ENCODE peak calls at places on chromosomes 4 and X, in eight cellular contexts. One of them, this sample, is unnamed.

GRCh38 chrX:110755061-110755460 is 40.6 kb downstream of the CHRDL1 start:
- DNase-seq in germinal center: no peak
- DNase-seq in GM18507: no peak
- DNase-seq in ovary: no peak
- DNase-seq in psoas muscle: no peak
- DNase-seq in midbrain: no peak
- DNase-seq in CD4-positive, CD25-positive, alpha-beta regulatory T cell: no peak
- DNase-seq in lower lobe of right lung: no peak
- DNase-seq in this sample: no peak

GRCh38 chr4:38385286-38386010 is 278.6 kb upstream of the KLF3 start:
- DNase-seq in psoas muscle: peak; percentile 47
- DNase-seq in lower lobe of right lung: no peak
- DNase-seq in germinal center: no peak
- DNase-seq in ovary: no peak
- DNase-seq in GM18507: no peak
- DNase-seq in midbrain: no peak
- DNase-seq in CD4-positive, CD25-positive, alpha-beta regulatory T cell: no peak
- DNase-seq in this sample: no peak

GRCh38 chr4:151031831-151032605 is 16.9 kb upstream of the LRBA start:
- DNase-seq in midbrain: no peak
- DNase-seq in lower lobe of right lung: no peak
- DNase-seq in GM18507: no peak
- DNase-seq in ovary: no peak
- DNase-seq in germinal center: no peak
- DNase-seq in CD4-positive, CD25-positive, alpha-beta regulatory T cell: no peak
- DNase-seq in psoas muscle: no peak
- DNase-seq in this sample: no peak

GRCh38 chr4:48766393-48766792 is 13.7 kb downstream of the FRYL start:
- DNase-seq in CD4-positive, CD25-positive, alpha-beta regulatory T cell: no peak
- DNase-seq in germinal center: no peak
- DNase-seq in GM18507: no peak
- DNase-seq in midbrain: no peak
- DNase-seq in psoas muscle: no peak
- DNase-seq in lower lobe of right lung: no peak
- DNase-seq in ovary: no peak
- DNase-seq in this sample: no peak

GRCh38 chr4:15253346-15253745 is 174.5 kb upstream of the C1QTNF7 start:
- DNase-seq in germinal center: no peak
- DNase-seq in ovary: no peak
- DNase-seq in psoas muscle: no peak
- DNase-seq in CD4-positive, CD25-positive, alpha-beta regulatory T cell: no peak
- DNase-seq in midbrain: no peak
- DNase-seq in GM18507: no peak
- DNase-seq in lower lobe of right lung: no peak
- DNase-seq in this sample: no peak

GRCh38 chr4:127145001-127145400 is 487.8 kb upstream of the INTU start:
- DNase-seq in ovary: no peak
- DNase-seq in CD4-positive, CD25-positive, alpha-beta regulatory T cell: no peak
- DNase-seq in GM18507: no peak
- DNase-seq in psoas muscle: no peak
- DNase-seq in midbrain: no peak
- DNase-seq in germinal center: no peak
- DNase-seq in lower lobe of right lung: no peak
- DNase-seq in this sample: peak; percentile 38

GRCh38 chrX:23434356-23434884 is 99.8 kb downstream of the PTCHD1 start:
- DNase-seq in ovary: peak; percentile 28
- DNase-seq in germinal center: no peak
- DNase-seq in CD4-positive, CD25-positive, alpha-beta regulatory T cell: no peak
- DNase-seq in lower lobe of right lung: peak; percentile 65
- DNase-seq in midbrain: peak; percentile 46
- DNase-seq in GM18507: no peak
- DNase-seq in psoas muscle: peak; percentile 89
- DNase-seq in this sample: no peak

GRCh38 chr4:76016383-76016782 is 6.9 kb downstream of the CXCL10 start:
- DNase-seq in midbrain: no peak
- DNase-seq in GM18507: no peak
- DNase-seq in ovary: no peak
- DNase-seq in germinal center: no peak
- DNase-seq in psoas muscle: no peak
- DNase-seq in CD4-positive, CD25-positive, alpha-beta regulatory T cell: no peak
- DNase-seq in lower lobe of right lung: no peak
- DNase-seq in this sample: no peak

GRCh38 chrX:151416521-151417048 is 19.6 kb downstream of the VMA21 start:
- DNase-seq in psoas muscle: no peak
- DNase-seq in lower lobe of right lung: no peak
- DNase-seq in ovary: no peak
- DNase-seq in midbrain: no peak
- DNase-seq in CD4-positive, CD25-positive, alpha-beta regulatory T cell: no peak
- DNase-seq in germinal center: no peak
- DNase-seq in GM18507: no peak
- DNase-seq in this sample: no peak

GRCh38 chr4:113971706-113972360 is 7.6 kb downstream of the ARSJ start:
- DNase-seq in ovary: no peak
- DNase-seq in germinal center: no peak
- DNase-seq in GM18507: no peak
- DNase-seq in midbrain: no peak
- DNase-seq in psoas muscle: no peak
- DNase-seq in lower lobe of right lung: no peak
- DNase-seq in CD4-positive, CD25-positive, alpha-beta regulatory T cell: no peak
- DNase-seq in this sample: no peak

GRCh38 chrX:13985697-13986435 is 43.8 kb downstream of the GEMIN8 start:
- DNase-seq in germinal center: no peak
- DNase-seq in midbrain: no peak
- DNase-seq in lower lobe of right lung: no peak
- DNase-seq in GM18507: no peak
- DNase-seq in ovary: no peak
- DNase-seq in psoas muscle: no peak
- DNase-seq in CD4-positive, CD25-positive, alpha-beta regulatory T cell: no peak
- DNase-seq in this sample: no peak

GRCh38 chr4:51825341-51825740 is 17.6 kb upstream of the DCUN1D4 start:
- DNase-seq in midbrain: no peak
- DNase-seq in lower lobe of right lung: no peak
- DNase-seq in ovary: no peak
- DNase-seq in CD4-positive, CD25-positive, alpha-beta regulatory T cell: no peak
- DNase-seq in psoas muscle: no peak
- DNase-seq in germinal center: no peak
- DNase-seq in GM18507: no peak
- DNase-seq in this sample: no peak

GRCh38 chr4:21901281-21901680 is 47.3 kb downstream of the KCNIP4 start:
- DNase-seq in psoas muscle: no peak
- DNase-seq in lower lobe of right lung: no peak
- DNase-seq in germinal center: no peak
- DNase-seq in GM18507: no peak
- DNase-seq in midbrain: no peak
- DNase-seq in CD4-positive, CD25-positive, alpha-beta regulatory T cell: no peak
- DNase-seq in ovary: no peak
- DNase-seq in this sample: no peak

GRCh38 chr4:71449040-71449439 is 110.2 kb downstream of the SLC4A4 start:
- DNase-seq in GM18507: no peak
- DNase-seq in psoas muscle: no peak
- DNase-seq in germinal center: no peak
- DNase-seq in lower lobe of right lung: no peak
- DNase-seq in midbrain: no peak
- DNase-seq in CD4-positive, CD25-positive, alpha-beta regulatory T cell: no peak
- DNase-seq in ovary: no peak
- DNase-seq in this sample: no peak

GRCh38 chr4:74157116-74157742 is 689 bp upstream of the MTHFD2L start:
- DNase-seq in germinal center: no peak
- DNase-seq in GM18507: no peak
- DNase-seq in midbrain: no peak
- DNase-seq in lower lobe of right lung: no peak
- DNase-seq in psoas muscle: no peak
- DNase-seq in ovary: no peak
- DNase-seq in CD4-positive, CD25-positive, alpha-beta regulatory T cell: no peak
- DNase-seq in this sample: no peak

GRCh38 chrX:45628041-45628440 is 427.4 kb upstream of the DIPK2B start:
- DNase-seq in midbrain: no peak
- DNase-seq in GM18507: no peak
- DNase-seq in CD4-positive, CD25-positive, alpha-beta regulatory T cell: no peak
- DNase-seq in psoas muscle: no peak
- DNase-seq in lower lobe of right lung: no peak
- DNase-seq in germinal center: no peak
- DNase-seq in ovary: no peak
- DNase-seq in this sample: no peak

GRCh38 chr4:80229590-80229989 is 32.3 kb downstream of the PRDM8 start:
- DNase-seq in ovary: no peak
- DNase-seq in lower lobe of right lung: no peak
- DNase-seq in psoas muscle: no peak
- DNase-seq in GM18507: no peak
- DNase-seq in midbrain: no peak
- DNase-seq in CD4-positive, CD25-positive, alpha-beta regulatory T cell: no peak
- DNase-seq in germinal center: no peak
- DNase-seq in this sample: no peak

GRCh38 chr4:4339504-4340085 is 47.3 kb upstream of the NSG1 start:
- DNase-seq in GM18507: no peak
- DNase-seq in midbrain: no peak
- DNase-seq in CD4-positive, CD25-positive, alpha-beta regulatory T cell: no peak
- DNase-seq in psoas muscle: no peak
- DNase-seq in lower lobe of right lung: no peak
- DNase-seq in ovary: peak; percentile 53
- DNase-seq in germinal center: no peak
- DNase-seq in this sample: no peak

GRCh38 chr4:62018537-62018936 is 818.4 kb downstream of the ADGRL3 start:
- DNase-seq in germinal center: no peak
- DNase-seq in ovary: no peak
- DNase-seq in GM18507: no peak
- DNase-seq in lower lobe of right lung: no peak
- DNase-seq in midbrain: no peak
- DNase-seq in CD4-positive, CD25-positive, alpha-beta regulatory T cell: no peak
- DNase-seq in psoas muscle: no peak
- DNase-seq in this sample: no peak

GRCh38 chr4:108922191-108922590 is 159.3 kb upstream of the ETNPPL start:
- DNase-seq in ovary: no peak
- DNase-seq in lower lobe of right lung: no peak
- DNase-seq in GM18507: no peak
- DNase-seq in CD4-positive, CD25-positive, alpha-beta regulatory T cell: no peak
- DNase-seq in germinal center: no peak
- DNase-seq in psoas muscle: no peak
- DNase-seq in midbrain: no peak
- DNase-seq in this sample: no peak

GRCh38 chr4:1245481-1246051 is 3.4 kb downstream of the CTBP1 start:
- DNase-seq in germinal center: no peak
- DNase-seq in lower lobe of right lung: peak; percentile 44
- DNase-seq in midbrain: no peak
- DNase-seq in psoas muscle: peak; percentile 58
- DNase-seq in GM18507: no peak
- DNase-seq in CD4-positive, CD25-positive, alpha-beta regulatory T cell: no peak
- DNase-seq in ovary: no peak
- DNase-seq in this sample: no peak

GRCh38 chr4:133355636-133356035 is 206.5 kb downstream of the PCDH10 start:
- DNase-seq in GM18507: no peak
- DNase-seq in ovary: no peak
- DNase-seq in midbrain: no peak
- DNase-seq in psoas muscle: no peak
- DNase-seq in lower lobe of right lung: no peak
- DNase-seq in germinal center: no peak
- DNase-seq in CD4-positive, CD25-positive, alpha-beta regulatory T cell: no peak
- DNase-seq in this sample: no peak

GRCh38 chr4:185143596-185143969 is 517 bp downstream of the SLC25A4 start:
- DNase-seq in GM18507: no peak
- DNase-seq in lower lobe of right lung: peak; percentile 68
- DNase-seq in germinal center: peak; percentile 25
- DNase-seq in CD4-positive, CD25-positive, alpha-beta regulatory T cell: no peak
- DNase-seq in psoas muscle: peak; percentile 94
- DNase-seq in ovary: no peak
- DNase-seq in midbrain: no peak
- DNase-seq in this sample: peak; percentile 54

GRCh38 chr4:183589710-183590109 is 69.3 kb downstream of the RWDD4 start:
- DNase-seq in germinal center: no peak
- DNase-seq in midbrain: no peak
- DNase-seq in psoas muscle: no peak
- DNase-seq in CD4-positive, CD25-positive, alpha-beta regulatory T cell: no peak
- DNase-seq in lower lobe of right lung: no peak
- DNase-seq in ovary: no peak
- DNase-seq in GM18507: no peak
- DNase-seq in this sample: no peak

This sample was measured in retina.